ENCODE peak calls at places on chromosomes 6 and 20, in eight cellular contexts. I is stomach, S is breast epithelium, W is transverse colon, V is sigmoid colon, O is HCT116, Q is esophagus muscularis mucosa, N is upper lobe of left lung. Y is an unnamed sample.

GRCh38 chr6:41734666-41735426 is 562 bp downstream of the TFEB start:
- DNase-seq in I (peak; percentile 83), V (peak; percentile 92), Q (peak; percentile 95), O (peak; percentile 45), N (peak; percentile 92), S (peak; percentile 79), W (peak; percentile 86), Y (peak; percentile 97)

GRCh38 chr20:57388953-57389694 is 2.1 kb upstream of the RBM38 start:
- DNase-seq in N (peak; percentile 90), I (peak; percentile 90), V (peak; percentile 92), O (peak; percentile 26), Q (no peak), W (peak; percentile 90), S (no peak), Y (peak; percentile 95)

GRCh38 chr20:13644010-13644409 is 5.3 kb upstream of the TASP1 start:
- DNase-seq in S (no peak), W (no peak), Q (no peak), V (no peak), N (no peak), I (no peak), O (no peak), Y (no peak)

GRCh38 chr20:62922451-62922921 is 3.8 kb downstream of the DIDO1 start:
- DNase-seq in W (no peak), Q (no peak), S (no peak), O (no peak), N (peak; percentile 56), V (no peak), I (no peak), Y (no peak)

GRCh38 chr6:158758464-158758863 is 60.7 kb downstream of the EZR start:
- DNase-seq in S (no peak), W (no peak), V (no peak), O (no peak), Q (no peak), N (no peak), I (no peak), Y (no peak)

GRCh38 chr6:22848121-22848520 is 278.8 kb downstream of the HDGFL1 start:
- DNase-seq in Q (no peak), V (no peak), S (no peak), N (no peak), O (no peak), I (no peak), W (no peak), Y (no peak)

GRCh38 chr6:73364121-73364520 is 1.7 kb downstream of the KHDC3L start:
- DNase-seq in Q (no peak), S (no peak), I (no peak), W (no peak), V (no peak), O (no peak), N (no peak), Y (no peak)

GRCh38 chr6:117449549-117450439 is 24.1 kb upstream of the ROS1 start:
- DNase-seq in Q (no peak), I (peak; percentile 58), W (peak; percentile 58), S (no peak), O (peak; percentile 56), V (no peak), N (peak; percentile 33), Y (no peak)

GRCh38 chr6:42783177-42783875 is 1.5 kb downstream of the BICRAL start:
- DNase-seq in N (peak; percentile 68), S (peak; percentile 62), V (peak; percentile 88), O (no peak), W (peak; percentile 77), I (peak; percentile 78), Q (peak; percentile 94), Y (peak; percentile 94)

GRCh38 chr20:10040070-10040970 is 5.5 kb downstream of the ANKEF1 start:
- DNase-seq in N (no peak), Q (no peak), I (no peak), V (no peak), O (peak; percentile 50), S (no peak), W (no peak), Y (no peak)

GRCh38 chr6:156111913-156112312 is 656.3 kb upstream of the NOX3 start:
- DNase-seq in I (no peak), W (no peak), V (no peak), N (no peak), S (no peak), O (no peak), Q (peak; percentile 7), Y (no peak)

GRCh38 chr6:98787961-98788360 is 46.4 kb upstream of the POU3F2 start:
- DNase-seq in I (no peak), O (no peak), Q (no peak), V (no peak), W (no peak), N (no peak), S (no peak), Y (no peak)

GRCh38 chr20:18686696-18687095 is 98.8 kb downstream of the DTD1 start:
- DNase-seq in W (no peak), O (no peak), N (no peak), V (no peak), Q (no peak), I (no peak), S (no peak), Y (no peak)

GRCh38 chr6:33320315-33321181 is 3.0 kb upstream of the ZBTB22 start:
- DNase-seq in Q (no peak), N (no peak), O (no peak), S (peak; percentile 66), I (peak; percentile 59), W (peak; percentile 33), V (peak; percentile 82), Y (peak; percentile 77)

GRCh38 chr6:15501806-15502450 is 160.9 kb downstream of the DTNBP1 start:
- DNase-seq in V (peak; percentile 81), S (no peak), O (no peak), Q (no peak), I (no peak), N (no peak), W (peak; percentile 18), Y (no peak)

GRCh38 chr20:56788671-56789610 is 159.8 kb downstream of the TFAP2C start:
- DNase-seq in W (no peak), I (no peak), N (no peak), Q (no peak), S (no peak), O (no peak), V (no peak), Y (no peak)

GRCh38 chr20:45359069-45359405 is 3.9 kb upstream of the SYS1 start:
- DNase-seq in S (peak; percentile 95), W (no peak), Q (no peak), N (peak; percentile 93), V (peak; percentile 81), I (peak; percentile 44), O (no peak), Y (no peak)
- TF ChIP-seq POLR2AphosphoS5 in S (peak; percentile 89), W (no peak), Q (peak; percentile 75), N (peak; percentile 93), V (peak; percentile 7), I (peak; percentile 65), O (no peak), Y (peak; percentile 82)

GRCh38 chr6:116248577-116248976 is 5.3 kb downstream of the TSPYL4 start:
- DNase-seq in I (no peak), W (no peak), O (no peak), V (no peak), Q (no peak), N (no peak), S (no peak), Y (no peak)
- TF ChIP-seq POLR2A in I (no peak), W (no peak), O (no peak), V (no peak), Q (no peak), N (no peak), S (no peak), Y (no peak)

DNA sequence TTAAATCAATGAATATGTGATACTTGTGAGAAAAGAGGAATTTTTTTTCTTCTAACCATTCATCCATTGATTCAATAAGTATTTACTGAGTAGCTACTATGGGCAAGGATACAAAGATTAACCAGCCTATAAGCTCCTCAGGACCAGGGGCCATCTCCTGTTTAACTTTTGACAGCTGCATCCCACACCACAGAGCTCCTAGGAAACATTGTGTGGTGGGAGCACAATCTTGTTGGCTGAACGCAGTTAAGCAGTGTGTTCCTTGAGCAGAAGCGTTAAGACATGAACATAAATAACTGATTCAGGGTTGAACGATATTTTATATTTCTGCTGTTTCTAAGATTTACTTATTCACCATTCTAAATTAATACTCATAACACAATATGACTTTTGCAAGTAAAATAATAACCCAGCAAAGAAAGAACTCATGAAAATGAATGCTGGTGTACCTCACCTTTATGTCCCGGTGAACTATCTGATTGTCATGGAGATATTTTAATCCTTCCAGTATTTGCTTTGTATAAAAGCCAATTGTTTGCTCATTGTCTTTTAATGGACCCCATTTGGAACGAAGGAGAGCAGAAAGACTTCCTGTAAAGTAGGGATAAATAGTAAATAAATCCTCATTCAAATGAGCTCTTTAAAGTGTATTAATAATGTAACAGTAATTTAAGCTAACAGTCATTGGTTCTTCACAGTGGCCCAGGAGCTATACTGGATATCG is 62.6 kb upstream of the MAP7 start:
- DNase-seq in W (no peak), Q (no peak), S (no peak), V (no peak), I (no peak), N (no peak), O (no peak), Y (no peak)
- H3K4me1 ChIP-seq in W (peaks cover 26% of the 10 kb centered on the region), Q (peaks cover 10% of the 10 kb centered on the region), S (no peaks in the 10 kb centered on the region), V (no peaks in the 10 kb centered on the region), I (peaks cover 35% of the 10 kb centered on the region), N (peaks cover 25% of the 10 kb centered on the region), O (peaks cover 43% of the 10 kb centered on the region), Y (peaks cover 4% of the 10 kb centered on the region)

DNA sequence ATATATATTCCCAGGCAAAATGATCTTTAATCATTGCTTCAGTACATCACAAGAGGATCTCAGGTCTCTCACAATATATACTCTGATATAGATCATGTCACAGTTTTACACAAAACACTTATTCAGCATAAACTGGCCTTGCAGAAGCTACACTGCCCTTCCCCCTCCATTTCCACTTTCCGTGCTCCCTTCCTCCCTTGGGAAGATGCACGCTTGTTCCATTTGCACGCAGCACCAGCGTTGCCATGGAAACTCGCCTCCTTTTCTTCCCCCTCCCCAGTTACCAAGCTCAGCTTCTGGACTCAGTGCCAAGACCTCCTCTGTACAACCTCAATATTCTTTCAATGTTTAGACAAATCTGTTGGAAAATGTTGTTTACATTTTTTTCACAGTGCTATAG is 154.6 kb downstream of the RFPL4B start:
- DNase-seq in W (no peak), N (no peak), Q (no peak), I (no peak), O (no peak), V (no peak), S (no peak), Y (no peak)
- TF ChIP-seq POLR2AphosphoS5 in W (no peak), N (no peak), Q (no peak), I (no peak), O (no peak), V (no peak), S (no peak), Y (no peak)

GRCh38 chr6:3753228-3753795 is 1.8 kb upstream of the PXDC1 start:
- DNase-seq in V (no peak), I (no peak), O (no peak), S (no peak), N (no peak), Q (no peak), W (no peak), Y (no peak)
- TF ChIP-seq POLR2A in V (no peak), I (no peak), O (no peak), S (no peak), N (no peak), Q (no peak), W (no peak), Y (peak; percentile 58)

GRCh38 chr6:169794317-169795055 is 43.1 kb downstream of the ERMARD start:
- DNase-seq in S (peak; percentile 12), V (no peak), O (no peak), W (no peak), N (no peak), I (peak; percentile 73), Q (peak; percentile 57), Y (peak; percentile 51)
- H3K4me1 ChIP-seq in S (no peaks in the 10 kb centered on the region), V (no peaks in the 10 kb centered on the region), O (peaks cover 13% of the 10 kb centered on the region), W (peaks cover 14% of the 10 kb centered on the region), N (peaks cover 14% of the 10 kb centered on the region), I (peaks cover 28% of the 10 kb centered on the region), Q (peaks cover 18% of the 10 kb centered on the region), Y (peaks cover 16% of the 10 kb centered on the region)